ENCODE peak calls at places on chromosomes 7 and 10, in seven cellular contexts. U, V, Q, R, P, W and D are unnamed samples.
A peak's percentile ranks its signal among the peaks of the same experiment; 100 is the strongest.

GRCh38 chr10:110389250-110389649 is 84.5 kb upstream of the SMNDC1 start:
- DNase-seq in R (no peak), P (no peak), U (no peak), V (no peak), W (no peak), Q (no peak), D (no peak)

GRCh38 chr7:79548616-79549206 is 95.2 kb upstream of the MAGI2 start:
- DNase-seq in R (no peak), P (no peak), V (no peak), U (no peak), Q (no peak), W (no peak), D (no peak)

GRCh38 chr10:10141983-10142382 is 875.7 kb upstream of the CELF2 start:
- DNase-seq in V (no peak), U (no peak), W (no peak), P (no peak), Q (no peak), R (no peak), D (no peak)

GRCh38 chr10:67268146-67268545 is 342.3 kb downstream of the LRRTM3 start:
- DNase-seq in Q (no peak), R (no peak), P (no peak), U (no peak), W (no peak), V (no peak), D (no peak)

GRCh38 chr7:138460649-138461607 is 869 bp downstream of the TRIM24 start:
- DNase-seq in Q (no peak), V (peak; percentile 57), P (no peak), W (peak; percentile 71), U (no peak), R (peak; percentile 61), D (no peak)

GRCh38 chr10:11245095-11245479 is 227.4 kb downstream of the CELF2 start:
- DNase-seq in P (no peak), R (no peak), Q (no peak), W (no peak), V (no peak), U (no peak), D (no peak)

GRCh38 chr7:27921081-27921836 is 181.3 kb downstream of the TAX1BP1 start:
- DNase-seq in Q (peak; percentile 61), U (peak; percentile 84), V (peak; percentile 94), P (peak; percentile 71), R (peak; percentile 22), W (no peak), D (no peak)

GRCh38 chr10:3978762-3979161 is 193.8 kb upstream of the KLF6 start:
- DNase-seq in P (no peak), W (no peak), Q (no peak), V (no peak), U (no peak), R (no peak), D (no peak)

GRCh38 chr7:25396661-25397060 is 168.4 kb upstream of the NPVF start:
- DNase-seq in V (no peak), U (no peak), W (no peak), Q (no peak), R (no peak), P (no peak), D (no peak)

GRCh38 chr7:75876126-75876881 is 2.5 kb upstream of the RHBDD2 start:
- DNase-seq in V (no peak), U (no peak), W (no peak), R (no peak), Q (no peak), P (no peak), D (no peak)

GRCh38 chr10:100760726-100761125 is 15.3 kb downstream of the PAX2 start:
- DNase-seq in U (no peak), V (no peak), Q (no peak), R (no peak), W (no peak), P (no peak), D (peak; percentile 9)

GRCh38 chr7:16561943-16562342 is 35.3 kb downstream of the LRRC72 start:
- DNase-seq in W (no peak), Q (no peak), R (no peak), V (no peak), P (no peak), U (no peak), D (no peak)

GRCh38 chr10:13984647-13985155 is 346.0 kb downstream of the FRMD4A start:
- DNase-seq in U (no peak), Q (peak; percentile 76), R (no peak), V (peak; percentile 98), P (no peak), W (no peak), D (no peak)

GRCh38 chr10:121653608-121654007 is 55.4 kb upstream of the FGFR2 start:
- DNase-seq in P (no peak), V (no peak), Q (no peak), U (no peak), W (no peak), R (no peak), D (no peak)

GRCh38 chr10:74238031-74238431 is 87.0 kb downstream of the ADK start:
- DNase-seq in P (no peak), V (peak; percentile 82), U (peak; percentile 72), Q (no peak), W (no peak), R (no peak), D (no peak)
- TF ChIP-seq POLR2AphosphoS5 in P (no peak), V (no peak), U (no peak), Q (no peak), W (no peak), R (no peak), D (peak; percentile 28)

GRCh38 chr7:29381206-29382094 is 182.2 kb upstream of the PRR15 start:
- DNase-seq in P (no peak), R (no peak), W (no peak), Q (no peak), V (no peak), U (no peak), D (no peak)

GRCh38 chr7:29384277-29384676 is 179.4 kb upstream of the PRR15 start:
- DNase-seq in W (no peak), R (no peak), U (no peak), V (no peak), P (no peak), Q (no peak), D (no peak)

GRCh38 chr7:29391262-29391661 is 172.4 kb upstream of the PRR15 start:
- DNase-seq in W (no peak), U (no peak), R (no peak), V (no peak), Q (no peak), P (no peak), D (no peak)

GRCh38 chr7:29385214-29385613 is 178.4 kb upstream of the PRR15 start:
- DNase-seq in Q (no peak), U (no peak), W (no peak), P (no peak), R (no peak), V (no peak), D (no peak)

GRCh38 chr7:29386196-29386765 is 177.4 kb upstream of the PRR15 start:
- DNase-seq in W (no peak), Q (no peak), P (no peak), V (no peak), R (no peak), U (no peak), D (no peak)
- H3K4me3 ChIP-seq in W (no peak overlapping the region), Q (no peak overlapping the region), P (no peak overlapping the region), V (no peak overlapping the region), R (no peak overlapping the region), U (no peak overlapping the region), D (no peak overlapping the region)

GRCh38 chr7:87600130-87601124 is at the start of gene ABCB1:
- DNase-seq in Q (no peak), U (no peak), W (peak; percentile 70), R (peak; percentile 75), P (peak; percentile 19), V (peak; percentile 52), D (peak; percentile 87)
- TF ChIP-seq POLR2AphosphoS5 in Q (no peak), U (no peak), W (peak; percentile 68), R (peak; percentile 80), P (peak; percentile 46), V (no peak), D (peak; percentile 76)

GRCh38 chr7:42144253-42145002 is 92.6 kb downstream of the GLI3 start:
- DNase-seq in R (no peak), Q (no peak), W (no peak), P (no peak), U (peak; percentile 72), V (peak; percentile 33), D (no peak)
- H3K4me3 ChIP-seq in R (no peak overlapping the region), Q (no peak overlapping the region), W (no peak overlapping the region), P (no peak overlapping the region), U (peak overlapping the region; percentile 73), V (no peak overlapping the region), D (no peak overlapping the region)

GRCh38 chr10:75899816-75900357 is 468.5 kb downstream of the LRMDA start:
- DNase-seq in Q (no peak), U (no peak), V (no peak), W (no peak), R (no peak), P (no peak), D (no peak)

GRCh38 chr10:75910032-75910431 is 478.6 kb downstream of the LRMDA start:
- DNase-seq in U (no peak), V (peak; percentile 29), R (no peak), Q (no peak), W (no peak), P (no peak), D (no peak)

GRCh38 chr10:75904499-75905283 is 473.3 kb downstream of the LRMDA start:
- DNase-seq in P (no peak), R (no peak), V (no peak), U (no peak), Q (no peak), W (no peak), D (no peak)
- TF ChIP-seq POLR2AphosphoS5 in P (no peak), R (no peak), V (no peak), U (no peak), Q (no peak), W (no peak), D (no peak)

GRCh38 chr7:1227814-1228534 is 4.7 kb upstream of the UNCX start:
- DNase-seq in V (no peak), U (peak; percentile 59), Q (no peak), R (no peak), W (no peak), P (no peak), D (no peak)
- H3K4me3 ChIP-seq in V (no peak overlapping the region), U (peak overlapping the region; percentile 75), Q (no peak overlapping the region), R (no peak overlapping the region), W (no peak overlapping the region), P (no peak overlapping the region), D (no peak overlapping the region)

GRCh38 chr7:13849528-13849892 is 140.0 kb downstream of the ETV1 start:
- DNase-seq in R (no peak), W (no peak), Q (no peak), U (no peak), V (no peak), P (no peak), D (no peak)

GRCh38 chr7:13850185-13850752 is 139.2 kb downstream of the ETV1 start:
- DNase-seq in V (peak; percentile 82), Q (peak; percentile 90), U (peak; percentile 99), R (peak; percentile 11), P (peak; percentile 62), W (no peak), D (no peak)

GRCh38 chr7:13848576-13849527 is 140.6 kb downstream of the ETV1 start:
- DNase-seq in W (no peak), R (no peak), Q (no peak), U (no peak), V (no peak), P (no peak), D (no peak)

GRCh38 chr7:13852281-13852968 is 137.0 kb downstream of the ETV1 start:
- DNase-seq in R (no peak), V (no peak), Q (no peak), W (no peak), U (no peak), P (no peak), D (no peak)

GRCh38 chr7:13851756-13852155 is 137.7 kb downstream of the ETV1 start:
- DNase-seq in U (no peak), V (no peak), R (no peak), Q (no peak), P (no peak), W (no peak), D (no peak)
- TF ChIP-seq POLR2AphosphoS5 in U (no peak), V (no peak), R (no peak), Q (no peak), P (no peak), W (no peak), D (no peak)